ENCODE peak calls at places on chromosomes 5 and 9, in four cellular contexts. One of them, this sample, is unnamed.

GRCh38 chr9:118595719-118596305 is 773.4 kb downstream of the BRINP1 start:
- DNase-seq in GM20000: peak
- DNase-seq in lower lobe of right lung: no peak
- DNase-seq in right lobe of liver: no peak
- DNase-seq in this sample: no peak

GRCh38 chr5:91135475-91136248 is 247.5 kb downstream of the ARRDC3 start:
- DNase-seq in GM20000: no peak
- DNase-seq in lower lobe of right lung: no peak
- DNase-seq in right lobe of liver: no peak
- DNase-seq in this sample: no peak

GRCh38 chr9:117704024-117704575 is at the start of gene TLR4:
- DNase-seq in GM20000: peak
- DNase-seq in lower lobe of right lung: peak
- DNase-seq in right lobe of liver: peak
- DNase-seq in this sample: no peak

GRCh38 chr9:98329904-98330303 is 74.5 kb upstream of the TBC1D2 start:
- DNase-seq in GM20000: no peak
- DNase-seq in lower lobe of right lung: no peak
- DNase-seq in right lobe of liver: no peak
- DNase-seq in this sample: no peak

GRCh38 chr5:33313150-33313549 is 127.6 kb upstream of the TARS1 start:
- DNase-seq in GM20000: no peak
- DNase-seq in lower lobe of right lung: no peak
- DNase-seq in right lobe of liver: no peak
- DNase-seq in this sample: no peak

GRCh38 chr5:36489505-36489904 is 116.9 kb upstream of the SLC1A3 start:
- DNase-seq in GM20000: no peak
- DNase-seq in lower lobe of right lung: no peak
- DNase-seq in right lobe of liver: no peak
- DNase-seq in this sample: no peak

GRCh38 chr9:81689343-81690175 is at the start of gene TLE1:
- DNase-seq in GM20000: peak
- DNase-seq in lower lobe of right lung: peak
- DNase-seq in right lobe of liver: peak
- DNase-seq in this sample: peak

GRCh38 chr5:157865844-157866243 is 6.9 kb upstream of the CLINT1 start:
- DNase-seq in GM20000: no peak
- DNase-seq in lower lobe of right lung: no peak
- DNase-seq in right lobe of liver: no peak
- DNase-seq in this sample: no peak

GRCh38 chr5:111143910-111144309 is 51.8 kb downstream of the WDR36 start:
- DNase-seq in GM20000: no peak
- DNase-seq in lower lobe of right lung: no peak
- DNase-seq in right lobe of liver: no peak
- DNase-seq in this sample: no peak

GRCh38 chr5:135578685-135579341 is at the start of gene CXCL14:
- DNase-seq in GM20000: no peak
- DNase-seq in lower lobe of right lung: peak
- DNase-seq in right lobe of liver: no peak
- DNase-seq in this sample: no peak

GRCh38 chr9:114908796-114909448 is 21.5 kb downstream of the TNFSF8 start:
- DNase-seq in GM20000: no peak
- DNase-seq in lower lobe of right lung: no peak
- DNase-seq in right lobe of liver: no peak
- DNase-seq in this sample: no peak

GRCh38 chr5:111158105-111158744 is 66.0 kb upstream of the CAMK4 start:
- DNase-seq in GM20000: peak
- DNase-seq in lower lobe of right lung: no peak
- DNase-seq in right lobe of liver: no peak
- DNase-seq in this sample: peak

GRCh38 chr9:130870491-130871381 is 25.9 kb downstream of the QRFP start:
- DNase-seq in GM20000: peak
- DNase-seq in lower lobe of right lung: no peak
- DNase-seq in right lobe of liver: peak
- DNase-seq in this sample: peak

GRCh38 chr5:10519729-10520128 is 44.1 kb upstream of the ANKRD33B start:
- DNase-seq in GM20000: no peak
- DNase-seq in lower lobe of right lung: no peak
- DNase-seq in right lobe of liver: no peak
- DNase-seq in this sample: no peak

GRCh38 chr9:91992636-91993035 is 42.6 kb upstream of the ROR2 start:
- DNase-seq in GM20000: no peak
- DNase-seq in lower lobe of right lung: no peak
- DNase-seq in right lobe of liver: no peak
- DNase-seq in this sample: no peak

GRCh38 chr5:998975-999501 is 9.6 kb upstream of the NKD2 start:
- DNase-seq in GM20000: no peak
- DNase-seq in lower lobe of right lung: peak
- DNase-seq in right lobe of liver: no peak
- DNase-seq in this sample: no peak

GRCh38 chr5:135225856-135226560 is 173.0 kb downstream of the MACROH2A1 start:
- DNase-seq in GM20000: no peak
- DNase-seq in lower lobe of right lung: peak
- DNase-seq in right lobe of liver: no peak
- DNase-seq in this sample: no peak

GRCh38 chr5:71597001-71597400 is 9.9 kb downstream of the MCCC2 start:
- DNase-seq in GM20000: no peak
- DNase-seq in lower lobe of right lung: no peak
- DNase-seq in right lobe of liver: no peak
- DNase-seq in this sample: no peak

GRCh38 chr5:59069438-59070079 is 486.7 kb downstream of the RAB3C start:
- DNase-seq in GM20000: no peak
- DNase-seq in lower lobe of right lung: no peak
- DNase-seq in right lobe of liver: no peak
- DNase-seq in this sample: no peak

GRCh38 chr5:107868994-107869393 is 198.3 kb upstream of the EFNA5 start:
- DNase-seq in GM20000: no peak
- DNase-seq in lower lobe of right lung: no peak
- DNase-seq in right lobe of liver: no peak
- DNase-seq in this sample: no peak

GRCh38 chr5:78734094-78734845 is 85.7 kb upstream of the LHFPL2 start:
- DNase-seq in GM20000: no peak
- DNase-seq in lower lobe of right lung: no peak
- DNase-seq in right lobe of liver: no peak
- DNase-seq in this sample: no peak

GRCh38 chr9:129204840-129205239 is 26.8 kb upstream of the IER5L start:
- DNase-seq in GM20000: no peak
- DNase-seq in lower lobe of right lung: no peak
- DNase-seq in right lobe of liver: no peak
- DNase-seq in this sample: no peak

GRCh38 chr5:34491251-34491620 is 164.9 kb upstream of the RAI14 start:
- DNase-seq in GM20000: no peak
- DNase-seq in lower lobe of right lung: no peak
- DNase-seq in right lobe of liver: no peak
- DNase-seq in this sample: no peak

GRCh38 chr5:69083412-69083811 is 10.4 kb upstream of the SLC30A5 start:
- DNase-seq in GM20000: no peak
- DNase-seq in lower lobe of right lung: no peak
- DNase-seq in right lobe of liver: no peak
- DNase-seq in this sample: no peak

GRCh38 chr9:130297371-130297770 is 31.8 kb downstream of the HMCN2 start:
- DNase-seq in GM20000: no peak
- DNase-seq in lower lobe of right lung: peak
- DNase-seq in right lobe of liver: peak
- DNase-seq in this sample: no peak

GRCh38 chr5:7540806-7541205 is 144.9 kb downstream of the ADCY2 start:
- DNase-seq in GM20000: no peak
- DNase-seq in lower lobe of right lung: no peak
- DNase-seq in right lobe of liver: no peak
- DNase-seq in this sample: no peak
- TF ChIP-seq CTCF in GM20000: no peak
- TF ChIP-seq CTCF in lower lobe of right lung: no peak
- TF ChIP-seq CTCF in right lobe of liver: no peak
- TF ChIP-seq CTCF in this sample: no peak

GRCh38 chr5:56449071-56449470 is 215.9 kb upstream of the ANKRD55 start:
- DNase-seq in GM20000: no peak
- DNase-seq in lower lobe of right lung: no peak
- DNase-seq in right lobe of liver: no peak
- DNase-seq in this sample: no peak

GRCh38 chr5:56454219-56454862 is 221.2 kb upstream of the ANKRD55 start:
- DNase-seq in GM20000: no peak
- DNase-seq in lower lobe of right lung: no peak
- DNase-seq in right lobe of liver: no peak
- DNase-seq in this sample: no peak

GRCh38 chr5:56455417-56455816 is 222.3 kb upstream of the ANKRD55 start:
- DNase-seq in GM20000: no peak
- DNase-seq in lower lobe of right lung: no peak
- DNase-seq in right lobe of liver: no peak
- DNase-seq in this sample: no peak

GRCh38 chr5:56450766-56451165 is 217.6 kb upstream of the ANKRD55 start:
- DNase-seq in GM20000: no peak
- DNase-seq in lower lobe of right lung: no peak
- DNase-seq in right lobe of liver: no peak
- DNase-seq in this sample: no peak

DNA sequence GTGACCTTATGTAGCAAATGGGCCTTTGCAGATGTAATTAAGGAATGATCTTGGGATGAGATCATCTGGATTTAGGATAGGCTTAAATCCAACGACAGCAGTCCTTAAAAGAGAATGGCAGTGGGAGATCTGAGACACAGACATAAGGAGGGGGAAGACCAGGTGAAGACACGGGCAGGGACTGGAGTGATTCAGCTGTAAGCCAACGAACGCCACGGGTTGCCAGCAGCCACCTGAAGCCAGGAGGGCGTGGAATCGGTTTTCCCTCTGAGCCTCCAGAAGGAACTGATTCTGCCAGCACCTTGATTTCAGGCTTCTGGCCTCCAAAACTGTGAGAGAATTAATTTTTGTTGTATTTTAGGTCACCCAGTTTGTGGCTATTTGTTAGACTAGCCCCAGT is 218.6 kb upstream of the ANKRD55 start:
- DNase-seq in GM20000: no peak
- DNase-seq in lower lobe of right lung: no peak
- DNase-seq in right lobe of liver: no peak
- DNase-seq in this sample: no peak
- TF ChIP-seq CTCF in GM20000: no peak
- TF ChIP-seq CTCF in lower lobe of right lung: no peak
- TF ChIP-seq CTCF in right lobe of liver: no peak
- TF ChIP-seq CTCF in this sample: no peak

GRCh38 chr5:2759696-2760461 is 8.4 kb upstream of the IRX2 start:
- DNase-seq in GM20000: no peak
- DNase-seq in lower lobe of right lung: no peak
- DNase-seq in right lobe of liver: no peak
- DNase-seq in this sample: no peak
- TF ChIP-seq CTCF in GM20000: no peak
- TF ChIP-seq CTCF in lower lobe of right lung: no peak
- TF ChIP-seq CTCF in right lobe of liver: no peak
- TF ChIP-seq CTCF in this sample: no peak

GRCh38 chr5:170404398-170404797 is 15.2 kb upstream of the KCNMB1 start:
- DNase-seq in GM20000: no peak
- DNase-seq in lower lobe of right lung: peak
- DNase-seq in right lobe of liver: no peak
- DNase-seq in this sample: no peak

GRCh38 chr5:170402508-170402907 is 13.3 kb upstream of the KCNMB1 start:
- DNase-seq in GM20000: no peak
- DNase-seq in lower lobe of right lung: no peak
- DNase-seq in right lobe of liver: no peak
- DNase-seq in this sample: no peak

GRCh38 chr5:170407062-170407461 is 17.9 kb upstream of the KCNMB1 start:
- DNase-seq in GM20000: no peak
- DNase-seq in lower lobe of right lung: no peak
- DNase-seq in right lobe of liver: no peak
- DNase-seq in this sample: no peak

GRCh38 chr5:170405822-170406221 is 16.7 kb upstream of the KCNMB1 start:
- DNase-seq in GM20000: no peak
- DNase-seq in lower lobe of right lung: no peak
- DNase-seq in right lobe of liver: no peak
- DNase-seq in this sample: no peak

GRCh38 chr5:170403675-170404074 is 14.5 kb upstream of the KCNMB1 start:
- DNase-seq in GM20000: no peak
- DNase-seq in lower lobe of right lung: no peak
- DNase-seq in right lobe of liver: no peak
- DNase-seq in this sample: no peak
- TF ChIP-seq CTCF in GM20000: no peak
- TF ChIP-seq CTCF in lower lobe of right lung: no peak
- TF ChIP-seq CTCF in right lobe of liver: no peak
- TF ChIP-seq CTCF in this sample: no peak

GRCh38 chr9:34328983-34329832 is at the start of the genes KIF24 and NUDT2:
- DNase-seq in GM20000: peak
- DNase-seq in lower lobe of right lung: peak
- DNase-seq in right lobe of liver: peak
- DNase-seq in this sample: peak
- TF ChIP-seq CTCF in GM20000: no peak
- TF ChIP-seq CTCF in lower lobe of right lung: no peak
- TF ChIP-seq CTCF in right lobe of liver: no peak
- TF ChIP-seq CTCF in this sample: no peak

GRCh38 chr9:93587651-93588347 is 11.4 kb downstream of the PHF2 start:
- DNase-seq in GM20000: no peak
- DNase-seq in lower lobe of right lung: no peak
- DNase-seq in right lobe of liver: no peak
- DNase-seq in this sample: no peak
- TF ChIP-seq CTCF in GM20000: no peak
- TF ChIP-seq CTCF in lower lobe of right lung: peak
- TF ChIP-seq CTCF in right lobe of liver: no peak
- TF ChIP-seq CTCF in this sample: no peak

GRCh38 chr9:120708526-120709224 is 5.6 kb downstream of the MEGF9 start:
- DNase-seq in GM20000: no peak
- DNase-seq in lower lobe of right lung: no peak
- DNase-seq in right lobe of liver: no peak
- DNase-seq in this sample: no peak

GRCh38 chr9:120710110-120710981 is 3.9 kb downstream of the MEGF9 start:
- DNase-seq in GM20000: no peak
- DNase-seq in lower lobe of right lung: no peak
- DNase-seq in right lobe of liver: no peak
- DNase-seq in this sample: no peak

GRCh38 chr9:120705174-120705573 is 9.1 kb downstream of the MEGF9 start:
- DNase-seq in GM20000: no peak
- DNase-seq in lower lobe of right lung: no peak
- DNase-seq in right lobe of liver: no peak
- DNase-seq in this sample: no peak

GRCh38 chr9:120711354-120711753 is 2.9 kb downstream of the MEGF9 start:
- DNase-seq in GM20000: no peak
- DNase-seq in lower lobe of right lung: no peak
- DNase-seq in right lobe of liver: no peak
- DNase-seq in this sample: no peak

DNA sequence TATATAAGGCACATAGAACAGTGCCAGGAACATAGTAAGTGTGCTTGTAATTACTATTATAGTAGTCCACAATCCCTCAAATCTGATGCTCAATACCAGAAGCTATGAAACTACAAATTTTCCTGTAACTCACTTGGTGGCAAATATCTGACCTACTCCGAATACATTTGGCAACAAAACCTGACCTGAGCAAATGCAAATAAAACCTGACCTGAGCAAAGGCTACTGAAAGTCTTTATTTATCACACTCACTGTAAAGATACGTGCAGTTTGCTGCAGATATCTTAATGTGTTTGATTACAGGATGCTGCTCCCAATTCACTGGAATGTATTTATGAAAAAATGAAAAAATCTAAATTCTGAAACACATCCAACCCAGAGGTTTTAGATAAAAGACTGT is 7.1 kb downstream of the MEGF9 start:
- DNase-seq in GM20000: no peak
- DNase-seq in lower lobe of right lung: no peak
- DNase-seq in right lobe of liver: no peak
- DNase-seq in this sample: no peak
- TF ChIP-seq CTCF in GM20000: no peak
- TF ChIP-seq CTCF in lower lobe of right lung: no peak
- TF ChIP-seq CTCF in right lobe of liver: no peak
- TF ChIP-seq CTCF in this sample: no peak

This sample was measured in GM13976.